ENCODE peak calls at places on chromosome 17, in six cellular contexts. F is left lung, V is mucosa of descending colon, Q is AG10803, U is lung, L is cardiac muscle cell. N is an unnamed sample.

GRCh38 chr17:21282231-21282630 is 2.3 kb upstream of the MAP2K3 start:
- DNase-seq in Q (peak), F (no peak), L (no peak), V (no peak), U (no peak), N (no peak)

GRCh38 chr17:33667052-33667509 is 374.0 kb upstream of the ASIC2 start:
- DNase-seq in L (no peak), U (no peak), F (no peak), Q (no peak), V (no peak), N (no peak)

GRCh38 chr17:72063756-72064461 is 56.9 kb upstream of the SOX9 start:
- DNase-seq in Q (no peak), V (no peak), L (no peak), U (no peak), F (no peak), N (no peak)

GRCh38 chr17:61470530-61471136 is 18.4 kb downstream of the TBX4 start:
- DNase-seq in F (peak), U (no peak), Q (no peak), V (no peak), L (no peak), N (peak)

GRCh38 chr17:59436900-59437299 is 105.4 kb downstream of the YPEL2 start:
- DNase-seq in U (no peak), F (no peak), V (no peak), L (no peak), Q (no peak), N (no peak)

GRCh38 chr17:78785011-78785662 is 3.1 kb upstream of the CYTH1 start:
- DNase-seq in Q (no peak), L (no peak), V (no peak), F (no peak), U (no peak), N (peak)

GRCh38 chr17:75511610-75512575 is 3.4 kb downstream of the CASKIN2 start:
- DNase-seq in V (peak), Q (no peak), L (peak), F (peak), U (peak), N (no peak)

GRCh38 chr17:43615330-43615729 is 46.4 kb downstream of the MEOX1 start:
- DNase-seq in Q (no peak), V (no peak), F (no peak), U (no peak), L (no peak), N (no peak)

GRCh38 chr17:78822552-78822951 is 18.1 kb downstream of the USP36 start:
- DNase-seq in V (no peak), U (no peak), L (no peak), Q (peak), F (no peak), N (no peak)

GRCh38 chr17:60745544-60745943 is 67.9 kb downstream of the BCAS3 start:
- DNase-seq in U (no peak), Q (no peak), F (no peak), V (no peak), L (no peak), N (no peak)

GRCh38 chr17:29930399-29931010 is 477 bp upstream of the SSH2 start:
- DNase-seq in U (no peak), L (peak), V (no peak), F (no peak), Q (no peak), N (no peak)

GRCh38 chr17:76079577-76080206 is 710 bp downstream of the ZACN start:
- DNase-seq in U (no peak), V (no peak), Q (no peak), L (peak), F (no peak), N (peak)

GRCh38 chr17:52237151-52237550 is 78.6 kb upstream of the CA10 start:
- DNase-seq in Q (no peak), V (no peak), U (no peak), F (no peak), L (no peak), N (no peak)

GRCh38 chr17:43468746-43469544 is 14.8 kb upstream of the DHX8 start:
- DNase-seq in V (no peak), U (no peak), Q (peak), L (no peak), F (no peak), N (no peak)

GRCh38 chr17:45229681-45230409 is 8.2 kb downstream of the FMNL1 start:
- DNase-seq in Q (no peak), V (peak), U (no peak), F (no peak), L (no peak), N (no peak)

GRCh38 chr17:59506907-59507726 is 58.3 kb upstream of the DHX40 start:
- DNase-seq in U (no peak), L (no peak), Q (peak), F (no peak), V (no peak), N (no peak)

GRCh38 chr17:8080208-8080798 is 7.2 kb downstream of the ALOX12B start:
- DNase-seq in F (no peak), L (no peak), V (no peak), U (no peak), Q (no peak), N (no peak)
- TF ChIP-seq CTCF in F (no peak), L (no peak), V (no peak), U (no peak), Q (no peak), N (peak)

GRCh38 chr17:40318835-40319332 is 9.9 kb downstream of the RARA start:
- DNase-seq in Q (peak), V (peak), L (no peak), F (peak), U (no peak), N (peak)
- TF ChIP-seq CTCF in Q (peak), V (no peak), L (peak), F (no peak), U (no peak), N (peak)

GRCh38 chr17:63910096-63910495 is 962 bp downstream of the CSHL1 start:
- DNase-seq in F (no peak), Q (no peak), U (no peak), V (no peak), L (no peak), N (peak)

GRCh38 chr17:63916566-63917185 is 2.0 kb downstream of the GH1 start:
- DNase-seq in Q (no peak), V (no peak), F (peak), L (no peak), U (no peak), N (peak)

GRCh38 chr17:63911041-63911635 is at the start of gene CSHL1:
- DNase-seq in U (no peak), Q (no peak), L (no peak), V (no peak), F (no peak), N (peak)

GRCh38 chr17:63914471-63914870 is 3.4 kb upstream of the CSHL1 start:
- DNase-seq in Q (no peak), V (no peak), L (no peak), U (no peak), F (no peak), N (peak)

GRCh38 chr17:63911657-63912100 is 621 bp upstream of the CSHL1 start:
- DNase-seq in F (no peak), L (peak), V (peak), Q (peak), U (no peak), N (peak)
- TF ChIP-seq CTCF in F (peak), L (peak), V (peak), Q (peak), U (peak), N (peak)

GRCh38 chr17:81705518-81706231 is 2.5 kb downstream of the MRPL12 start:
- DNase-seq in Q (no peak), U (no peak), L (no peak), V (no peak), F (no peak), N (no peak)

GRCh38 chr17:81701288-81702071 is 1.7 kb upstream of the MRPL12 start:
- DNase-seq in V (peak), Q (no peak), F (no peak), U (no peak), L (no peak), N (no peak)

GRCh38 chr17:81700353-81701287 is 2.5 kb upstream of the MRPL12 start:
- DNase-seq in V (no peak), L (no peak), F (no peak), Q (no peak), U (no peak), N (no peak)

GRCh38 chr17:81703747-81704654 is 834 bp downstream of the MRPL12 start:
- DNase-seq in Q (no peak), L (no peak), U (no peak), V (peak), F (no peak), N (no peak)

DNA sequence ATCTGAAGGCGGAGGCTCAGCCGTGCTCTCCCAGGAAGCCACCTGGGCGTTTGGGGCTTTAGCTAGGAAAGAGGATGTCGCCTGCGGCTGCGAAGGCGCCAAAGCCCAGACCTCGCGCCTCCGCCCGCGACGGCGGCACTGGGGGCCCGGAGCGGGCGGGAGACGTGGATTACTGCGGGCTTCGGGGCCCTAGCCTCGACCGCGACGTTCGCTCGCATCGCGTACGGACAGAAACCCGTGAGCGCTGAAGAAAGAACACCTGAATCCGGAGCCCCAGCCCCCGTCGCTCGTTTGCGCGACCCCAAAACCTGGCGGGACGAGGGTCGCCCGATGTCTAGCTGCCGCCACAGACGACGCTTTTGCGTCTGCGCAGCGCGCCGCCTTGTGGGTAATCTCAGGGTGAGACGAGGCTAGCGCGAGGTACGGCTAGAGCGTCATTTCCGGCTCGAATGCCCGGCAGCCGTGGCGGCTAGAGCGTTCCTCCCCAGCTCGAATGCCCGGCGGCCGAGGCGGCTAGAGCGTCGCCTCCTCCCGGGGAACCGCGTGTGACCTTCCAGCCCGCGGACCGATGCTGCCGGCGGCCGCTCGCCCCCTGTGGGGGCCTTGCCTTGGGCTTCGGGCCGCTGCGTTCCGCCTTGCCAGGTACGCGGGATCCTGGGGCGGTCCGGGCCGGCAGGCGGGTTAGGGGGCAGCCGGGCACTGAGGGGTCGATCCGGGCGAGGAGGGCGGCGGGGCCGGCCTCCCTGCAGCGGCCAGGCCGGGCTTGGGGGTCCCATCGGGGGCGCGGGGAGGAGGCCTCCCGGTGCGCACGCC is at the start of gene MRPL12:
- DNase-seq in V (peak), U (peak), F (peak), Q (peak), L (peak), N (no peak)
- TF ChIP-seq CTCF in V (no peak), U (peak), F (peak), Q (peak), L (peak), N (peak)

GRCh38 chr17:70375406-70375805 is 206.1 kb downstream of the KCNJ2 start:
- DNase-seq in U (no peak), L (no peak), V (no peak), Q (no peak), F (no peak), N (no peak)
- TF ChIP-seq CTCF in U (no peak), L (no peak), V (no peak), Q (no peak), F (no peak), N (no peak)